ENCODE peak calls at places on chromosomes 11 and 22, in four cellular contexts. M is transverse colon, V is GM12864, B is cardiac muscle cell. Z is an unnamed sample.

GRCh38 chr11:80443177-80443576 is 1002.3 kb upstream of the TENM4 start:
- DNase-seq in V (no peak), M (no peak), B (no peak), Z (no peak)

GRCh38 chr11:30487200-30487898 is 98.8 kb downstream of the MPPED2 start:
- DNase-seq in B (no peak), V (no peak), M (peak; percentile 17), Z (no peak)

GRCh38 chr22:26445577-26446275 is 16.7 kb downstream of the ASPHD2 start:
- DNase-seq in M (no peak), V (no peak), B (no peak), Z (no peak)

GRCh38 chr11:208177-208916 is 839 bp downstream of the RIC8A start:
- DNase-seq in B (peak; percentile 89), M (peak; percentile 88), V (no peak), Z (no peak)

GRCh38 chr22:41966607-41967240 is 2.5 kb upstream of the SEPTIN3 start:
- DNase-seq in M (peak; percentile 41), B (peak; percentile 25), V (peak; percentile 67), Z (peak; percentile 86)

GRCh38 chr11:79439430-79439892 is 1.4 kb downstream of the TENM4 start:
- DNase-seq in B (no peak), V (no peak), M (no peak), Z (no peak)

GRCh38 chr11:13776134-13776815 is 107.8 kb downstream of the FAR1 start:
- DNase-seq in B (no peak), M (no peak), V (no peak), Z (no peak)

GRCh38 chr22:17120281-17120680 is 879 bp downstream of the TMEM121B start:
- DNase-seq in B (peak; percentile 93), M (peak; percentile 34), V (no peak), Z (no peak)

GRCh38 chr11:1292018-1292643 is 17.3 kb downstream of the TOLLIP start:
- DNase-seq in M (no peak), B (no peak), V (no peak), Z (no peak)

GRCh38 chr11:44574620-44575287 is 9.3 kb downstream of the CD82 start:
- DNase-seq in V (no peak), M (no peak), B (no peak), Z (peak; percentile 93)

GRCh38 chr11:128625316-128625715 is 38.0 kb upstream of the ETS1 start:
- DNase-seq in V (no peak), M (no peak), B (no peak), Z (no peak)

GRCh38 chr11:8658210-8658968 is 24.1 kb downstream of the TRIM66 start:
- DNase-seq in V (no peak), B (no peak), M (no peak), Z (no peak)

DNA sequence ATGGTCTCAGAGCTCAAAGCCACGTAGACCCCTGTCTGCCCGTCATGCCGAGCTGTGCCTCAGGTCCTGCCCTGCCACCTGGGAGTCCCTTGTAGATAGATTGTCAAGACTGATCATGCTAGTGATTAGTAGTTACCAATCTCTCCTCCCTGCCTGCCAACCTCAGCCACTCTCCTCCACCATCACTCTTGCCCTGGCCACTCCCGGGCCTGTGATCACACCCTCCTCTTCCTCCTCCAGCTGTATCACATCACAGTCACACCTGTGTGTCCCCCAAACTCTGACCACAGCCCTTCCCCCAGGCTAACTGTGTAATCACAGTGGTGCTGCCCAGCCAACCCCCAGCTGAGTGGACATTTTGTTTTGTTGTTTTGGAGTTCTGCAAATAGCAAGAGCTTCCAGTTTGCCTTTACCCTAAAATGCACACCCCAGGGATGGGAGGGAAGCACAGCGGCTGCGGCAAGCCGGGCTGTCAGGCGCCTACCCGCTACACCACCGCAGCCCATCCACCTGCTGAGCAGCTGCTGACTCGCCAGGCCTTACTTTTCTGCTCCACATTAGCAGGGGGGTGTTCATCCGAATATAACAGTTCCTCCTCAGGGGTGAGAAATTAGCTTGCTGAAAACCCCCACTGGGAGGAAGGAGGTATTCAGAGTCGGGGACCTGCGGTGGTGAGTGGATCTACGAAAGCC is 45.8 kb downstream of the LRFN4 start:
- DNase-seq in B (no peak), M (no peak), V (no peak), Z (no peak)
- H3K4me3 ChIP-seq in B (no peak overlapping the region), M (no peak overlapping the region), V (no peak overlapping the region), Z (no peak overlapping the region)

GRCh38 chr22:28977050-28977449 is 84.6 kb downstream of the C22orf31 start:
- DNase-seq in B (no peak), M (no peak), V (no peak), Z (no peak)
- H3K4me3 ChIP-seq in B (no peak overlapping the region), M (peak overlapping the region; percentile 20), V (no peak overlapping the region), Z (no peak overlapping the region)

GRCh38 chr22:44181912-44182590 is 1.3 kb downstream of the PARVG start:
- DNase-seq in M (no peak), V (no peak), B (no peak), Z (no peak)
- H3K4me3 ChIP-seq in M (peak overlapping the region; percentile 46), V (peak overlapping the region; percentile 65), B (no peak overlapping the region), Z (no peak overlapping the region)

DNA sequence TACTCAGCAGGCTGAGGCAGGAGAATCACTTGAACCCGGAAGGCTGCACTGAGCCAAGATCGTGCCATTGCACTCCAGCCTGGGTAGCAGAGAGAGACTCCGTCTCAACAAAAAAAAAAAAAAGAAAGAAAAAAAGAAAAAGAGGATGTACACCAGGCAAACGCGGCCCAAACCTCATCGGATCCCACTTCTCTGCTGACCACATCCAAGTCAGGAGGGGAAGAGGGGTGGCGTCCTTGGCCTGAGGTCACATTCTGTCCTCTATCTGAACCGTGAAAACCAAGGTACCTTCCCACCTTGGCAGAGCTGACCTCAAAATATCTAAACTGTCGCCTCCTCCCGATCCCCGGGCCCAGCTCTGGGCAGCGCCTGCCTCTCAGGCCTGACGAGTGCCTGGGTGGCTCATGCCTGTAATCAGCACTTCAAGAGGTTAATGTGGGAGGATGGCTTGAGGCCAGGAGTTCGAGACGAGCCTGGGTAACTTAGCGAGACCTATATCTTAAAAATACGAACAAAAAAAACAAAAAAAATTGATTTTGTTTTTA is 25.1 kb downstream of the RGL4 start:
- DNase-seq in M (no peak), V (no peak), B (no peak), Z (no peak)
- H3K4me3 ChIP-seq in M (peak overlapping the region; percentile 97), V (peak overlapping the region; percentile 82), B (peak overlapping the region; percentile 71), Z (no peak overlapping the region)

GRCh38 chr22:45976351-45977002 is 485 bp downstream of the WNT7B start:
- DNase-seq in B (peak; percentile 20), M (no peak), V (no peak), Z (no peak)

GRCh38 chr22:45978275-45978713 is 1.3 kb upstream of the WNT7B start:
- DNase-seq in V (no peak), M (no peak), B (no peak), Z (no peak)

GRCh38 chr22:45975266-45976161 is 1.4 kb downstream of the WNT7B start:
- DNase-seq in B (peak; percentile 34), V (no peak), M (no peak), Z (no peak)

GRCh38 chr22:45977551-45978274 is 751 bp upstream of the WNT7B start:
- DNase-seq in M (no peak), V (no peak), B (peak; percentile 62), Z (no peak)

GRCh38 chr22:45977003-45977395 is at the start of gene WNT7B:
- DNase-seq in B (peak; percentile 50), M (no peak), V (no peak), Z (no peak)
- H3K4me3 ChIP-seq in B (peak within 1 kb of the TSS; percentile 12), M (peak within 1 kb of the TSS; percentile 35), V (no peak within 1 kb of the TSS), Z (peak within 1 kb of the TSS; percentile 38)

GRCh38 chr11:47979378-47980092 is 824 bp upstream of the PTPRJ start:
- DNase-seq in M (no peak), B (peak; percentile 49), V (no peak), Z (no peak)
- H3K4me3 ChIP-seq in M (peak overlapping the region; percentile 94), B (peak overlapping the region; percentile 96), V (no peak overlapping the region), Z (peak overlapping the region; percentile 61)

DNA sequence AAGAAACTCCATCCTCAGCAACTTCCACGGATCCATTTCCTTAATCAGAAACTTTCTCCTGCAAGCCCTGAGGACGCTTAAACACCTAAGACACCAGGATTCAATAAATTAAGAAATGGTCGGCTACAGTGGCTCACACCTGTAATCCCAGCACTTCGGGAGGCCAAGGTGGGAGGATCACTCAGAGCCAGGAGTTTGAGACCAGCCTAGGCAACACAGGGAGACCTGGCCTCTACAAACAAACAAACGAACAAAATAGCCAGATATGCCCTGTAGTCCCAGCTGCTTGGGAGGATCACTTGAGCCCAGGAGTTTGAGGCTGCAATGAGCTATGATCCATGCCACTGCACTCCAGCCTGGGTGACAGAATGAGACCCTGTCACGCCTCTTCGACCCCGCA is 46.7 kb downstream of the RPUSD4 start:
- DNase-seq in M (no peak), V (no peak), B (no peak), Z (no peak)
- H3K4me3 ChIP-seq in M (no peak overlapping the region), V (no peak overlapping the region), B (no peak overlapping the region), Z (no peak overlapping the region)